ENCODE peak calls at places on chromosome X, in ten cellular contexts. One of them, this sample, is unnamed. For H3K9me3, the result is how much of the 10 kb centered on the place peaks cover.

GRCh38 chrX:65841263-65841662 is 173.8 kb downstream of the MSN start:
- DNase-seq in GM12878: no peak
- DNase-seq in sigmoid colon: no peak
- DNase-seq in Karpas-422: no peak
- DNase-seq in fibroblast of lung: no peak
- DNase-seq in aorta: no peak
- DNase-seq in PC-3: no peak
- DNase-seq in psoas muscle: no peak
- DNase-seq in prostate gland: no peak
- DNase-seq in testis: no peak
- DNase-seq in this sample: no peak

GRCh38 chrX:114970806-114971205 is 46.6 kb downstream of the IL13RA2 start:
- DNase-seq in prostate gland: no peak
- DNase-seq in GM12878: no peak
- DNase-seq in PC-3: no peak
- DNase-seq in Karpas-422: no peak
- DNase-seq in sigmoid colon: no peak
- DNase-seq in psoas muscle: no peak
- DNase-seq in aorta: no peak
- DNase-seq in fibroblast of lung: no peak
- DNase-seq in testis: no peak
- DNase-seq in this sample: no peak

GRCh38 chrX:13007519-13008188 is 32.7 kb downstream of the TMSB4X start:
- DNase-seq in sigmoid colon: no peak
- DNase-seq in prostate gland: peak
- DNase-seq in testis: no peak
- DNase-seq in psoas muscle: no peak
- DNase-seq in PC-3: peak
- DNase-seq in fibroblast of lung: peak
- DNase-seq in GM12878: no peak
- DNase-seq in Karpas-422: no peak
- DNase-seq in aorta: no peak
- DNase-seq in this sample: no peak

GRCh38 chrX:131827935-131828334 is 195.2 kb upstream of the STK26 start:
- DNase-seq in GM12878: peak
- DNase-seq in psoas muscle: no peak
- DNase-seq in PC-3: peak
- DNase-seq in prostate gland: no peak
- DNase-seq in testis: no peak
- DNase-seq in Karpas-422: peak
- DNase-seq in fibroblast of lung: no peak
- DNase-seq in aorta: no peak
- DNase-seq in sigmoid colon: no peak
- DNase-seq in this sample: no peak

GRCh38 chrX:68584221-68584620 is 63.2 kb upstream of the STARD8 start:
- DNase-seq in prostate gland: no peak
- DNase-seq in aorta: no peak
- DNase-seq in fibroblast of lung: no peak
- DNase-seq in sigmoid colon: no peak
- DNase-seq in psoas muscle: no peak
- DNase-seq in testis: no peak
- DNase-seq in PC-3: peak
- DNase-seq in GM12878: no peak
- DNase-seq in Karpas-422: no peak
- DNase-seq in this sample: no peak

GRCh38 chrX:130848763-130849162 is 54.2 kb downstream of the ENOX2 start:
- DNase-seq in psoas muscle: no peak
- DNase-seq in prostate gland: no peak
- DNase-seq in sigmoid colon: no peak
- DNase-seq in GM12878: no peak
- DNase-seq in aorta: no peak
- DNase-seq in testis: no peak
- DNase-seq in PC-3: no peak
- DNase-seq in fibroblast of lung: no peak
- DNase-seq in Karpas-422: no peak
- DNase-seq in this sample: no peak

GRCh38 chrX:8913665-8914409 is 112.7 kb upstream of the FAM9A start:
- DNase-seq in fibroblast of lung: peak
- DNase-seq in sigmoid colon: peak
- DNase-seq in Karpas-422: no peak
- DNase-seq in testis: peak
- DNase-seq in PC-3: no peak
- DNase-seq in aorta: peak
- DNase-seq in GM12878: no peak
- DNase-seq in psoas muscle: no peak
- DNase-seq in prostate gland: no peak
- DNase-seq in this sample: peak

GRCh38 chrX:100449696-100450606 is 39.9 kb upstream of the PCDH19 start:
- DNase-seq in fibroblast of lung: no peak
- DNase-seq in sigmoid colon: no peak
- DNase-seq in prostate gland: no peak
- DNase-seq in testis: no peak
- DNase-seq in aorta: peak
- DNase-seq in Karpas-422: no peak
- DNase-seq in psoas muscle: peak
- DNase-seq in PC-3: peak
- DNase-seq in GM12878: no peak
- DNase-seq in this sample: peak

GRCh38 chrX:97897998-97898397 is 1014.3 kb downstream of the RPA4 start:
- DNase-seq in testis: no peak
- DNase-seq in fibroblast of lung: no peak
- DNase-seq in prostate gland: no peak
- DNase-seq in aorta: no peak
- DNase-seq in Karpas-422: no peak
- DNase-seq in psoas muscle: no peak
- DNase-seq in PC-3: no peak
- DNase-seq in GM12878: no peak
- DNase-seq in sigmoid colon: no peak
- DNase-seq in this sample: no peak

GRCh38 chrX:56932106-56932505 is 63.2 kb downstream of the SPIN3 start:
- DNase-seq in Karpas-422: no peak
- DNase-seq in fibroblast of lung: no peak
- DNase-seq in aorta: no peak
- DNase-seq in sigmoid colon: no peak
- DNase-seq in testis: no peak
- DNase-seq in PC-3: no peak
- DNase-seq in psoas muscle: no peak
- DNase-seq in GM12878: no peak
- DNase-seq in prostate gland: no peak
- DNase-seq in this sample: no peak

GRCh38 chrX:150983526-150984163 is 510 bp downstream of the HMGB3 start:
- DNase-seq in GM12878: no peak
- DNase-seq in PC-3: no peak
- DNase-seq in testis: no peak
- DNase-seq in psoas muscle: no peak
- DNase-seq in aorta: no peak
- DNase-seq in fibroblast of lung: no peak
- DNase-seq in sigmoid colon: no peak
- DNase-seq in Karpas-422: no peak
- DNase-seq in prostate gland: no peak
- DNase-seq in this sample: no peak

GRCh38 chrX:54754854-54755253 is 43.2 kb downstream of the ITIH6 start:
- DNase-seq in testis: no peak
- DNase-seq in PC-3: no peak
- DNase-seq in sigmoid colon: no peak
- DNase-seq in aorta: no peak
- DNase-seq in GM12878: no peak
- DNase-seq in fibroblast of lung: no peak
- DNase-seq in Karpas-422: no peak
- DNase-seq in psoas muscle: no peak
- DNase-seq in prostate gland: no peak
- DNase-seq in this sample: no peak

GRCh38 chrX:5681159-5681558 is 547.5 kb downstream of the NLGN4X start:
- DNase-seq in sigmoid colon: no peak
- DNase-seq in PC-3: peak
- DNase-seq in aorta: no peak
- DNase-seq in Karpas-422: peak
- DNase-seq in testis: no peak
- DNase-seq in fibroblast of lung: no peak
- DNase-seq in GM12878: no peak
- DNase-seq in prostate gland: no peak
- DNase-seq in psoas muscle: no peak
- DNase-seq in this sample: no peak

GRCh38 chrX:154486052-154486395 is 391 bp downstream of the UBL4A start:
- DNase-seq in Karpas-422: peak
- DNase-seq in aorta: peak
- DNase-seq in PC-3: no peak
- DNase-seq in testis: peak
- DNase-seq in GM12878: no peak
- DNase-seq in sigmoid colon: peak
- DNase-seq in prostate gland: no peak
- DNase-seq in psoas muscle: peak
- DNase-seq in fibroblast of lung: no peak
- DNase-seq in this sample: peak

GRCh38 chrX:24676403-24677024 is 17.2 kb upstream of the POLA1 start:
- DNase-seq in GM12878: no peak
- DNase-seq in aorta: no peak
- DNase-seq in sigmoid colon: no peak
- DNase-seq in Karpas-422: peak
- DNase-seq in psoas muscle: no peak
- DNase-seq in PC-3: peak
- DNase-seq in fibroblast of lung: peak
- DNase-seq in prostate gland: no peak
- DNase-seq in testis: no peak
- DNase-seq in this sample: no peak

DNA sequence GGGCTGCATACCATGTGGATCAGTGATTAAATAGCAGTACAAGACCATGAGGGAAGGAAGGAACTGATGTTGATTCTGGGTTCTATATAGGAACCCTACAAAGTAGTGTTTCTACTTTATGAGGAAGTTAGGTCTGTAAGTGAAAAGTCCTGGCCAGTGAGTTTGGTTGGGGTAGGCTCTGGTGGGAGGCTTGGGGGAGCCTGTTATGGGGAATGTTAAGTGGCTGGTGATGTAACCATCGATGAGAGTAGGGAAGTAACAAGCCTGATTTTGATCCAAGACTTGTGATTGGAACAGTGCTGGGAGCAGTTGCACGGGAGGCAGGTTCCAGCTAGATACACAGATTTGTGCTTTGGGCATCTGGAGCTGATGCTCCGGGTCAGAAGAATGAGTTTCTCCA is 20.6 kb downstream of the SMS start:
- DNase-seq in testis: no peak
- DNase-seq in fibroblast of lung: no peak
- DNase-seq in GM12878: no peak
- DNase-seq in prostate gland: no peak
- DNase-seq in sigmoid colon: no peak
- DNase-seq in aorta: no peak
- DNase-seq in Karpas-422: no peak
- DNase-seq in psoas muscle: no peak
- DNase-seq in PC-3: no peak
- DNase-seq in this sample: no peak
- H3K27ac ChIP-seq in testis: peak
- H3K27ac ChIP-seq in fibroblast of lung: no peak
- H3K27ac ChIP-seq in GM12878: no peak
- H3K27ac ChIP-seq in prostate gland: no peak
- H3K27ac ChIP-seq in sigmoid colon: no peak
- H3K27ac ChIP-seq in aorta: no peak
- H3K27ac ChIP-seq in Karpas-422: no peak
- H3K27ac ChIP-seq in psoas muscle: no peak
- H3K27ac ChIP-seq in PC-3: no peak
- H3K27ac ChIP-seq in this sample: no peak

DNA sequence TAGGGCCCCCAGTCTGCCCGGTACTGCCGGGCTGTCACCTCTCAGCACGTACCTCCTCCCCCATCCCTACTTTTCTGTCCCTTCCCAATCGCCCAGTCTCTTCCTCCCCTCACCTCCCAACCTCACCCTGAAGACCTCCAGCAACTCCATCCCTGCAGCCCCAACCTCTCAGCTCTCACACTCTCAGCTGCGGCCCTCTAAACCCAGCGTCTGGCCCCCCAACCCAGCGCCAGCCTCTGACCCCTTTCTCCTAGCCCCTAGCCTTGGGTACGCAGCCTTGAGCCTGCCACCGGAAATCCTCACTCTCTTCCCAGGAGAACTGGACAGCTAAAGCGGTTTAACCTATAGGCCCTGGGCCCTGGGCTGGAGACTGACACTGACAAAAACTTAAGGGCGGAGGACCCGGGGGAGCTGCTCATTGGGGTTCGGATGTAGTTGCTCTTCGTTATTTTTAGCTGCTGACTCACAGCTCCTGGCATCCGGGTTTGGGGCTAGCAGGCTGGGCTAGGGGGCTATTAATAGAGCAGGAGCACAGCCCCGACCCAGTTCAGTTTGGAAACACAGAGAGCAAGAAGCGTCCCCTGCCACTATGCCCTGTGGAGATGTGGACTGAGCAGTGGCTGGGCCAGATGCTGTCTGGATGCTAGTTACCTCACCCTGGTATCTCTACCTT is 9.6 kb upstream of the DLG3 start:
- DNase-seq in fibroblast of lung: peak
- DNase-seq in aorta: peak
- DNase-seq in sigmoid colon: no peak
- DNase-seq in PC-3: no peak
- DNase-seq in testis: peak
- DNase-seq in psoas muscle: peak
- DNase-seq in GM12878: no peak
- DNase-seq in Karpas-422: no peak
- DNase-seq in prostate gland: no peak
- DNase-seq in this sample: peak
- H3K4me3 ChIP-seq in fibroblast of lung: peak
- H3K4me3 ChIP-seq in aorta: peak
- H3K4me3 ChIP-seq in sigmoid colon: peak
- H3K4me3 ChIP-seq in PC-3: peak
- H3K4me3 ChIP-seq in testis: peak
- H3K4me3 ChIP-seq in psoas muscle: peak
- H3K4me3 ChIP-seq in GM12878: peak
- H3K4me3 ChIP-seq in Karpas-422: peak
- H3K4me3 ChIP-seq in prostate gland: peak
- H3K4me3 ChIP-seq in this sample: peak

GRCh38 chrX:143429831-143430230 is 87.4 kb downstream of the SPANXN3 start:
- DNase-seq in testis: no peak
- DNase-seq in Karpas-422: no peak
- DNase-seq in sigmoid colon: no peak
- DNase-seq in prostate gland: no peak
- DNase-seq in aorta: no peak
- DNase-seq in GM12878: no peak
- DNase-seq in PC-3: peak
- DNase-seq in psoas muscle: no peak
- DNase-seq in fibroblast of lung: no peak
- DNase-seq in this sample: no peak
- H3K9me3 ChIP-seq in testis: under half
- H3K9me3 ChIP-seq in Karpas-422: under half
- H3K9me3 ChIP-seq in sigmoid colon: under half
- H3K9me3 ChIP-seq in prostate gland: under half
- H3K9me3 ChIP-seq in aorta: under half
- H3K9me3 ChIP-seq in GM12878: under half
- H3K9me3 ChIP-seq in PC-3: under half
- H3K9me3 ChIP-seq in psoas muscle: under half
- H3K9me3 ChIP-seq in fibroblast of lung: under half
- H3K9me3 ChIP-seq in this sample: under half

DNA sequence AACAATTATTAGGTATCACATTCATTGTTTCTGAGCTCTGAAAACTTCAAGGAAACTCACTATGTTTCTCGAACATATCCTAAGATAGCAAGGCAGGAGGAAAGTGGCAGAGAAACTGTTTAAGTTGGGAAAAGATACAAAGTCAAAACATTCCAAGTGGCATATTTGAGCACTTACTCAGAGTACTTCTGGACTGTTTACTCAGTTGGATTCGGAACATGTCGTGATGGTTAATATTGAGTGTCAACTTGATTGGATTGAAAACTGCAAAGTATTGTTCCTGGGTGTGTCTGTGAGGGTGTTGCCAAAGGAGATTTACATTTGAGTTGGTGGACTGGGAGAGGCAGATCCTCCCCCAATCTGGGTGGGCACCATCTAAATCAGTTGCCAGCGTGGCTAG is 298.3 kb downstream of the IL1RAPL2 start:
- DNase-seq in aorta: no peak
- DNase-seq in GM12878: no peak
- DNase-seq in PC-3: peak
- DNase-seq in prostate gland: no peak
- DNase-seq in Karpas-422: no peak
- DNase-seq in sigmoid colon: no peak
- DNase-seq in testis: no peak
- DNase-seq in fibroblast of lung: no peak
- DNase-seq in psoas muscle: no peak
- DNase-seq in this sample: no peak
- H3K27ac ChIP-seq in aorta: no peak
- H3K27ac ChIP-seq in GM12878: no peak
- H3K27ac ChIP-seq in PC-3: no peak
- H3K27ac ChIP-seq in prostate gland: no peak
- H3K27ac ChIP-seq in Karpas-422: no peak
- H3K27ac ChIP-seq in sigmoid colon: no peak
- H3K27ac ChIP-seq in testis: no peak
- H3K27ac ChIP-seq in fibroblast of lung: no peak
- H3K27ac ChIP-seq in psoas muscle: no peak
- H3K27ac ChIP-seq in this sample: no peak